ENCODE peak calls at places on chromosomes 6 and 20, in four cellular contexts. I, C, N and J are unnamed samples.
A peak's percentile ranks its signal among the peaks of the same experiment; 100 is the strongest.

GRCh38 chr20:14765370-14765701 is 427.9 kb upstream of the FLRT3 start:
- DNase-seq in I (no peak), N (no peak), C (no peak), J (no peak)

GRCh38 chr6:112017169-112017568 is 36.7 kb upstream of the CCN6 start:
- DNase-seq in I (no peak), N (no peak), C (no peak), J (no peak)

GRCh38 chr6:125584468-125584939 is 164.9 kb upstream of the HEY2 start:
- DNase-seq in I (no peak), N (no peak), C (no peak), J (peak; percentile 90)

GRCh38 chr20:3311623-3312022 is 72.6 kb upstream of the SLC4A11 start:
- DNase-seq in I (no peak), C (no peak), N (no peak), J (no peak)

GRCh38 chr20:6698056-6698455 is 69.4 kb upstream of the BMP2 start:
- DNase-seq in I (no peak), C (no peak), N (no peak), J (no peak)

GRCh38 chr20:33826270-33826897 is 15.2 kb downstream of the CHMP4B start:
- DNase-seq in C (no peak), N (no peak), I (no peak), J (no peak)

GRCh38 chr20:10263385-10264165 is 44.9 kb downstream of the SNAP25 start:
- DNase-seq in N (no peak), I (no peak), C (no peak), J (no peak)

GRCh38 chr20:9354579-9354978 is 159.8 kb upstream of the LAMP5 start:
- DNase-seq in I (no peak), N (no peak), C (no peak), J (no peak)

GRCh38 chr6:138493413-138493812 is 5.9 kb downstream of the NHSL1 start:
- DNase-seq in C (no peak), I (peak; percentile 86), N (no peak), J (no peak)

GRCh38 chr6:36069573-36069972 is 42.0 kb downstream of the MAPK14 start:
- DNase-seq in N (no peak), C (no peak), I (no peak), J (no peak)

GRCh38 chr6:111681856-111682255 is 76.2 kb upstream of the TRAF3IP2 start:
- DNase-seq in C (no peak), I (no peak), N (no peak), J (no peak)

GRCh38 chr6:11785953-11786579 is 7.5 kb upstream of the ADTRP start:
- DNase-seq in N (peak; percentile 5), C (peak; percentile 96), I (no peak), J (no peak)

GRCh38 chr20:6490849-6491248 is 276.6 kb upstream of the BMP2 start:
- DNase-seq in N (no peak), C (no peak), I (no peak), J (no peak)

GRCh38 chr6:3251462-3252314 is 7.1 kb upstream of the PSMG4 start:
- DNase-seq in I (peak; percentile 75), C (peak; percentile 84), N (peak; percentile 83), J (peak; percentile 94)
- TF ChIP-seq CTCF in I (peak; percentile 97), C (peak; percentile 98), N (peak; percentile 99), J (peak; percentile 97)

GRCh38 chr20:24490598-24490997 is 21.2 kb downstream of the SYNDIG1 start:
- DNase-seq in I (no peak), C (no peak), N (no peak), J (peak; percentile 69)

GRCh38 chr20:24489193-24489592 is 19.8 kb downstream of the SYNDIG1 start:
- DNase-seq in I (no peak), N (no peak), C (no peak), J (no peak)

GRCh38 chr20:24488800-24489175 is 19.4 kb downstream of the SYNDIG1 start:
- DNase-seq in I (no peak), C (no peak), N (no peak), J (no peak)

GRCh38 chr20:24491043-24491756 is 21.8 kb downstream of the SYNDIG1 start:
- DNase-seq in N (no peak), I (no peak), C (no peak), J (peak; percentile 79)

DNA sequence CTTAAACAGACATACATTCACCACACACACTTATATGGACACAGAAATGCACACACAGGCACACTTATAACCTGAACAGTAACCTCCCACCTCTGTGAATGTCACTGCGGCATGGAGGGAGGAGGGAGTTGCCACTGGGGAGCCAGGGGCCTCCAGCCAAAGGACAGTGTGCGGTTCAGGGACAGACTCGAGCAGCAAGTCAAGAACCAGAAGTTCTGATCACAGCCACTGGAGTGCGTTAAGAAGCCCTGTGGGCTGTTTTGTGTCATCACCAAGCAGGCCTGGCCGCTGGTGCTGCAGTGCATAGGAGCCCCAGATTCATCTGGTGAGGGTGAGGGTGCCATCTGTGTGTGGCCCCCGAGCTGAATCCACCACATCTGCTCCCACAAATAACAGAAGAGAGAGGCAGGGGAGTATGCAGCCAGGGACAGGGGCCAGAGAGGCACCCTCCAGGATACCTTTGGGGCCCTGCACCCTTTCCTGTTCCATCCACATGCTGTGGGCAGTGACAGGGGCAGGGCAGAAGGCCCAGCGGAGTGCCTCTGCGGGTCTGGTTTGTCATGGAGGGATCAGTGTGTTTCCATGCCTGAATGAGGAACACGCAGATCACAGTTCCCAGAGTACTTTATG is 20.3 kb downstream of the SYNDIG1 start:
- DNase-seq in N (no peak), C (no peak), I (no peak), J (no peak)
- TF ChIP-seq CTCF in N (no peak), C (no peak), I (no peak), J (no peak)

DNA sequence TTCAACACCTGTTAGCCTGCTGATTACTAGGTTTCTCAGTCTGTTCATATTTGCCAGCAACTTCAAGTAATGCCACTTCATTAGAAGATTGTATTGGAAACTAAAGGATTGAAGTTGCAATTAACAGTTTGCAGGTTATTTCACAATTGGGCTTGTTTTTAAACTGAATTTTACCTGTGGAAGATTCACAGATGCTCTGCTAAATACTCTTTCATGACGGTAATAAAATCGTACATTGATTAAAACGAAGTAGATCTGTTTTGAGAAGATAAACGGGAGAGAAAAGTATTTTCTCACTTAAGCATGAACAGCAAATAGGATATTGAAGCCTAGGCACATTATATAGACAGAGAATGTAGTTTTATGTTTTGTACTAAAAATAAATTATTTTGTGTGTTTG is 1.6 kb downstream of the RNF182 start:
- DNase-seq in I (no peak), C (no peak), N (no peak), J (no peak)
- TF ChIP-seq CTCF in I (no peak), C (no peak), N (no peak), J (no peak)

GRCh38 chr20:63955281-63955845 is 853 bp downstream of the UCKL1 start:
- DNase-seq in I (peak; percentile 28), C (peak; percentile 50), N (no peak), J (no peak)

GRCh38 chr20:63957004-63957689 is 931 bp upstream of the UCKL1 start:
- DNase-seq in N (peak; percentile 55), C (peak; percentile 71), I (peak; percentile 37), J (no peak)

GRCh38 chr20:63957690-63958441 is 1.6 kb upstream of the UCKL1 start:
- DNase-seq in C (peak; percentile 39), I (no peak), N (no peak), J (no peak)

GRCh38 chr20:63956664-63957003 is 418 bp upstream of the UCKL1 start:
- DNase-seq in N (no peak), I (no peak), C (no peak), J (no peak)

GRCh38 chr20:63955846-63956663 is at the start of gene UCKL1:
- DNase-seq in N (peak; percentile 92), I (peak; percentile 83), C (peak; percentile 95), J (peak; percentile 97)
- TF ChIP-seq CTCF in N (no peak), I (peak; percentile 53), C (no peak), J (peak; percentile 2)

GRCh38 chr6:37696841-37697735 is 595 bp downstream of the MDGA1 start:
- DNase-seq in N (peak; percentile 71), I (no peak), C (peak; percentile 38), J (peak; percentile 84)
- TF ChIP-seq CTCF in N (peak; percentile 35), I (peak; percentile 64), C (no peak), J (peak; percentile 43)

DNA sequence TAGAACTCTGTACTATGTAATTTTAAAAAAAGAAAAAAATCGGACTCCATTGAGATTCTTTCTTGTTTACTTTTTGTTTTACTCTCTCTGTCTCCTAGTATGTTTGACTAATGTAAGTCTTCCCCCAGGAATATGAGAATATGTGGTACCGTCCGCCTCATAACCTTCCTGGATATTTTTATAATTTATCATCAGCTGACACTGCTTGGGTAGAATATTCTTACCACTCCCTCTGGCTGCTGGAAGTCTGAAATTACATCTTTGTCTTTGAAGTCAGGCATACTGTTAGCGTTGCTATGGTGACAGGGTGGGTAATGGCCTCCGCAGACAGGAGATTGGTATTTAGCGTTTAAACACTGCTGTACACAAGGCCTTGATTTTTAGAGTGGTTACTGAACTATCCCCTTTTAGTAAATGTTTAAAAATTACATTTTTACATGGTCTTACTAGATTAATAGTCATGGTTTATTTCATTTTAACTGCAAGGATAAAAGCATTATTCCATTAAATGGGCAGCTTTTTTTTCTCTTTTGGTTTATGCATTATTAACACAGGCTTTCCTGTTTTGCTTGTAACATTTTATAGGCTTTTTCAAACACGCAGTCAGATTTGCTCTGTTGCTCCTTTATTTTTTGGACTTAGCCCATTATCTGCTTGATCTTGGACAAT is 176.4 kb downstream of the ARID1B start:
- DNase-seq in C (no peak), N (peak; percentile 51), I (peak; percentile 99), J (no peak)
- TF ChIP-seq CTCF in C (no peak), N (no peak), I (peak; percentile 68), J (peak; percentile 52)

DNA sequence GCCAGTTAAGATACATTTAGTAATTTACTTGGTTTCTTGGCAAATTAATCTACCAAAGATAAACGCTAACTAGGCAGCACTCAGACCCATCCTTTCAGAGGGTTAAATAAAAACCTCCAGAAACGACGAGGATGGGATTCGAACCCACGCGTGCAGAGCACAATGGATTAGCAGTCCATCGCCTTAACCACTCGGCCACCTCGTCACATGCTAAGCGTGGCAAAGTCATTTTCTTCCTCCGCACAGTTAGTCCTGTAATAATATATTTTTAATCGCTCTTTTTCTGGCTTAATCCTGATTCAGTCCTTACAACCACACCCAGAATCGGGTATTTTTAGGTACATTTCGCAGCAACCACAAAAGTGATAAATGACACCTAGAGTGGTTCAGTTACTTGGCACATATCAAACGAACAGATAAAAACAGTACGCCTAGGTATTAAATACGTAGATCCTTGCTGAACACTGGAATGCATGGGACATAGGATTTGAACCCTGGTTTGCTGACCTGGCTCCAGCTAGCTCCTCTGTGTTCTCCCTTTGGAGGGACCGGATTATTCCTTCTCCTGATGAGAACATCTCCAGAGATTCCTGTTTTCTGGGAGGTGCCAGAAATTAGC is 71.6 kb downstream of the GPX5 start:
- DNase-seq in I (peak; percentile 86), C (peak; percentile 46), N (peak; percentile 29), J (no peak)
- TF ChIP-seq CTCF in I (no peak), C (no peak), N (no peak), J (no peak)

DNA sequence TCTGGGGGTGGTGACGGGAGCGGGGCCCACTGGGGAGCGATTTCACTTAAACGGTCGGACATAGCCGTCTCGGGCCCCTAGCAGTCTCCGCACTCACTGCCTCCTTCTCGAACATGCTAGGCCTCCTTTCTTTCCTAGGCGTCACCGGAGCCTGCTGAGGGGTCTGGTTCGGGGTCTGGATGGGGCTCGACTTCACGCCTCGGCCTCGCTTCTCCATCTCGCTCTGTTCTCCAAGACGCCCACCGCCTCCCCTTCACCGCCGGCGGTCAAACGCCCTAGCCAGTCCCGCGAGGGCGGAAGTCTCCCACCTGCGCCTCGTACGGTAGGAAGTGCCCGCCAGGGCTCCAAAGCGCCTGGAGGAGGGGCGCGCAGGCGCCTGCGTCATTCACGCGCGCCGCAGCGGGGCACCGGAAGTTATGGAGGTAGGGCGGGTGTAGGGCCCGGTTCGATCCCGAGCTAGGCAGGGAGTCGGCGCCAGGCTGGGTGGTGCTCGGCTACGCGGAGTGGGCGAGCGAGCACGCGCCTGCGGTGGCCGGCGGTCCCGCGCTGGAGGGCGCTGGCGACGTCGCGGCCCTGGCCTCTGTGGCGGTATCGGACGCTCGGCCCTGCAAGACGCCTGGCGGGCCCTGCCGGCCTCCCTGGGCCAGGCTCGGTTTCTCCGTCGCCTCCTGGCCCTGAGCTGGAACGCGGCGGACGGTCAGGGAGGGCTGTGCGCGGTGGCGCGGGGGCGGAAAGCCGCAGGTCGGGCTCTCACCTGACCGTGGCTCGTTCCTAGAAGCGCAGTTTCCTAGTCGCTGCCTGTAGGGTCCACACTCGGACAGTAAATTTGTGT is at the start of the genes DYNLT2 and ERMARD:
- DNase-seq in C (peak; percentile 95), I (peak; percentile 91), N (peak; percentile 97), J (peak; percentile 98)
- TF ChIP-seq CTCF in C (peak; percentile 1), I (peak; percentile 47), N (no peak), J (peak; percentile 30)